ENCODE peak calls at places on chromosomes 1 and 21, in nine cellular contexts. F is aorta, P is Peyer's patch, D is Panc1, A is cardiac muscle cell, C is pancreas, X is colonic mucosa, M is ovary, T is GM23338. E is an unnamed sample.

GRCh38 chr1:19717467-19717866 is 52.8 kb downstream of the HTR6 start:
- DNase-seq in F (no peak), P (no peak), D (no peak), A (no peak), C (no peak), X (no peak), M (no peak), T (no peak), E (no peak)

GRCh38 chr1:243394610-243395490 is 139.0 kb downstream of the SDCCAG8 start:
- DNase-seq in F (no peak), P (no peak), D (no peak), A (no peak), C (no peak), X (no peak), M (no peak), T (no peak), E (no peak)

GRCh38 chr1:226542623-226543103 is 5.9 kb upstream of the STUM start:
- DNase-seq in F (no peak), P (peak; percentile 61), D (no peak), A (no peak), C (no peak), X (peak; percentile 65), M (no peak), T (no peak), E (no peak)

GRCh38 chr21:45115141-45115540 is 40.8 kb downstream of the ADARB1 start:
- DNase-seq in F (no peak), P (no peak), D (no peak), A (no peak), C (no peak), X (no peak), M (no peak), T (no peak), E (no peak)

GRCh38 chr1:236064674-236065508 is at the start of gene NID1:
- DNase-seq in F (peak; percentile 87), P (peak; percentile 75), D (no peak), A (peak; percentile 92), C (peak; percentile 78), X (peak; percentile 56), M (peak; percentile 94), T (peak; percentile 91), E (peak; percentile 17)

GRCh38 chr1:94092210-94092613 is 28.7 kb downstream of the ABCA4 start:
- DNase-seq in F (no peak), P (no peak), D (no peak), A (no peak), C (no peak), X (no peak), M (no peak), T (no peak), E (no peak)

GRCh38 chr21:42758721-42759593 is 105.5 kb downstream of the PDE9A start:
- DNase-seq in F (no peak), P (no peak), D (no peak), A (no peak), C (no peak), X (no peak), M (no peak), T (no peak), E (no peak)

GRCh38 chr1:197510691-197511378 is 242.8 kb downstream of the CRB1 start:
- DNase-seq in F (no peak), P (no peak), D (no peak), A (no peak), C (no peak), X (no peak), M (no peak), T (no peak), E (no peak)

GRCh38 chr1:112998592-112999235 is 42.7 kb upstream of the SLC16A1 start:
- DNase-seq in F (peak; percentile 84), P (no peak), D (no peak), A (peak; percentile 74), C (peak; percentile 54), X (no peak), M (peak; percentile 61), T (no peak), E (no peak)

GRCh38 chr1:169307176-169307575 is 60.4 kb downstream of the NME7 start:
- DNase-seq in F (no peak), P (no peak), D (no peak), A (no peak), C (no peak), X (no peak), M (no peak), T (no peak), E (no peak)
- H3K4me3 ChIP-seq in F (no peak overlapping the region), P (no peak overlapping the region), D (no peak overlapping the region), A (no peak overlapping the region), C (no peak overlapping the region), X (no peak overlapping the region), M (no peak overlapping the region), T (no peak overlapping the region), E (no peak overlapping the region)

GRCh38 chr1:26289158-26290059 is 9.5 kb downstream of the SH3BGRL3 start:
- DNase-seq in F (peak; percentile 76), P (peak; percentile 93), D (no peak), A (no peak), C (no peak), X (no peak), M (no peak), T (no peak), E (no peak)
- H3K4me1 ChIP-seq in F (no peaks in the 10 kb centered on the region), P (peaks cover 79% of the 10 kb centered on the region), D (peaks cover 10% of the 10 kb centered on the region), A (no peaks in the 10 kb centered on the region), C (peaks cover 3% of the 10 kb centered on the region), X (peaks cover 11% of the 10 kb centered on the region), M (no peaks in the 10 kb centered on the region), T (peaks cover 9% of the 10 kb centered on the region), E (peaks cover 88% of the 10 kb centered on the region)

DNA sequence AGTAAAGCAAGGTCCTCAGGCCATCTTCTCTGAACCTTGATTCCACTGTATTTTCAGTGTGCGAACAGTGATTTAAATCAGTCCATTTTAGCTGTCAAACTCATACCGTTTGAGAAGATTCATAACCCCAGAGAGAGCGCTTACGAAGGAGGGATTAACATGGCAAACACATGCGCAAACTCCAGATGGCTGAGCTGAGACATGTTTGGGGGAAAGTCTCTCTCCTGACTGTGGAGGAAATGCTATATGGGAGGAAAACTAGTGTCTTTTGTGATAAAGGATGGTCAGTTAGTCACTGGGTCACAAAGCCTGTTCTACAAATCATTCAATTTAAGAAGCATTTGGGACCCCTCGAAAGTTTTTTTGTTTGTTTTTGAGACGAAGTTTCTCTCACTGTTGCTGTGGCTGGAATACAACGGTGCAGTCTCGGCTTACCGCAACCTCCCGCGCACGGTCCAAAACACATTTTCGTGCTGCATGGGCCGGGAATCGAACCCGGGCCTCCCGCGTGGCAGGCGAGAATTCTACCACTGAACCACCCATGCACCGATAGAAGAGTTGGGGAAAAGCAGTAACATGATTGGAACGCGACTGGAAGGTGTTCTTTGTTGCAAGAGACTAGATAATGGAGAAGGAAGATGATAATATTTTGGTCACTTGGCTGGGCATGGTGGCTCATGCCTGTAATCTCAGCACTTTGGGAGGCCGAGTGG is 58.4 kb upstream of the CXADR start:
- DNase-seq in F (no peak), P (no peak), D (peak; percentile 96), A (peak; percentile 41), C (peak; percentile 83), X (peak; percentile 21), M (peak; percentile 76), T (peak; percentile 89), E (peak; percentile 3)
- H3K4me3 ChIP-seq in F (no peak overlapping the region), P (no peak overlapping the region), D (peak overlapping the region; percentile 53), A (no peak overlapping the region), C (no peak overlapping the region), X (no peak overlapping the region), M (no peak overlapping the region), T (peak overlapping the region; percentile 59), E (no peak overlapping the region)

DNA sequence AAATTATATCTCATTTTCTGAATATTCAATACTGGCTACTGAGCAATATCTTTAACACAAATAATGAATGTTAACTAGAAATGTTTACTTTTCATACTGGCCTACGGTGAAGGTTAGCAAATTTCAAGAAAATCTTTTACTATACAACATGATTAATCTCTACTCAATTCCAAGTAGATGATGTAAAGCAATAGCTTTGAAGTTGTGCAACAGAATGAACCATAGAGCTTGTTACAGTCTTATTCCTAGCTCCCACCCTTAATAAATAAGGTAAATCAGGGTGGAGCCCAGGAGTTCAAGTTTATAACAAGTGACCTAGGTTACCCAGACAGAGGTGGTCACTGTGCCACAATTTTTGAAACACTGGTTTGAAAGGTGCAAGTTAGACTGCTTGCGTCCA is 1678.1 kb downstream of the KCNT2 start:
- DNase-seq in F (no peak), P (no peak), D (no peak), A (no peak), C (no peak), X (no peak), M (no peak), T (no peak), E (no peak)
- H3K4me1 ChIP-seq in F (no peaks in the 10 kb centered on the region), P (no peaks in the 10 kb centered on the region), D (no peaks in the 10 kb centered on the region), A (no peaks in the 10 kb centered on the region), C (no peaks in the 10 kb centered on the region), X (no peaks in the 10 kb centered on the region), M (no peaks in the 10 kb centered on the region), T (no peaks in the 10 kb centered on the region), E (no peaks in the 10 kb centered on the region)

DNA sequence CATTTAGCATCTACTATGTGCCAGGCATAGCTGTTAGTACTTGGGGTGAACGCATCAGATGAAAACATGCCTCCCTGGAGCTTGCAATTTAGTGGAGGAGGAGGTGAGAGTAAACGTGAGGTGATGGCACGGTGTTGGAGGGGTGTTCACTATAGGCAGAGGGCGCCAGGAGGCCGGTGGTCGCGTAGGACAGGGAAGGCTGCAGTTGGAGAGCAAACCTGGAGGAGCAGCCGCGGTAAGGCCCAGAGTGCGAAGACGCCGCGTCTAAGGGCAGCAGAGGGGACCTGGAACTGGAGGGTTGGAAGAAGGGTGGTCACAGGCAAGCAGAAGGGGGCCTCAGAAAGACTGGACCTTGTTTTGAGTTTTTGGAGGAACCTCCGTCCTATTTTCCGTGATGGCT is 30.2 kb upstream of the TRIM17 start:
- DNase-seq in F (no peak), P (no peak), D (no peak), A (no peak), C (no peak), X (no peak), M (no peak), T (peak; percentile 75), E (no peak)
- H3K4me3 ChIP-seq in F (no peak overlapping the region), P (no peak overlapping the region), D (no peak overlapping the region), A (no peak overlapping the region), C (no peak overlapping the region), X (no peak overlapping the region), M (no peak overlapping the region), T (peak overlapping the region; percentile 75), E (no peak overlapping the region)

E was measured in CD4-positive, alpha-beta memory T cell.